ENCODE peak calls at places on chromosomes 2 and 18, in six cellular contexts. L is A549, K is right lobe of liver, A is IMR-90, G is HCT116, T is upper lobe of left lung. J is an unnamed sample.

GRCh38 chr2:37686792-37687595 is 15.6 kb upstream of the CDC42EP3 start:
- ATAC-seq in K (peak), A (no peak), L (no peak), T (no peak), G (no peak), J (no peak)

GRCh38 chr18:48843162-48843561 is 107.6 kb downstream of the SMAD7 start:
- ATAC-seq in A (no peak), L (no peak), K (no peak), T (no peak), G (no peak), J (no peak)

GRCh38 chr2:75047189-75047812 is 88.9 kb downstream of the POLE4 start:
- ATAC-seq in T (no peak), G (no peak), K (no peak), A (peak), L (no peak), J (no peak)

GRCh38 chr18:9016819-9017169 is 85.7 kb upstream of the NDUFV2 start:
- ATAC-seq in K (no peak), L (peak), G (no peak), T (peak), A (peak), J (peak)

GRCh38 chr18:2981212-2981728 is 31.7 kb downstream of the LPIN2 start:
- ATAC-seq in T (peak), K (no peak), A (peak), L (peak), G (peak), J (peak)

GRCh38 chr18:32343634-32344033 is 127.0 kb downstream of the GAREM1 start:
- ATAC-seq in L (no peak), T (peak), G (no peak), K (no peak), A (no peak), J (no peak)

GRCh38 chr18:70322928-70323327 is 34.1 kb downstream of the SOCS6 start:
- ATAC-seq in K (peak), T (no peak), A (peak), G (peak), L (peak), J (no peak)

GRCh38 chr2:48356701-48357322 is 173.1 kb upstream of the STON1 start:
- ATAC-seq in L (no peak), G (no peak), A (peak), K (peak), T (no peak), J (no peak)

GRCh38 chr2:42906115-42906556 is 113.8 kb upstream of the HAAO start:
- ATAC-seq in L (no peak), T (no peak), G (no peak), A (no peak), K (peak), J (no peak)

GRCh38 chr2:237727363-237727762 is 71.2 kb upstream of the RBM44 start:
- ATAC-seq in K (no peak), G (no peak), T (peak), A (no peak), L (no peak), J (no peak)

GRCh38 chr2:47015206-47015605 is 99.6 kb upstream of the MCFD2 start:
- ATAC-seq in T (no peak), A (peak), G (peak), K (no peak), L (peak), J (no peak)

GRCh38 chr2:168964251-168964807 is 63.2 kb downstream of the G6PC2 start:
- ATAC-seq in T (no peak), G (no peak), K (peak), L (no peak), A (no peak), J (no peak)

GRCh38 chr2:158730621-158730905 is 64.6 kb upstream of the DAPL1 start:
- ATAC-seq in G (no peak), L (no peak), T (no peak), K (no peak), A (no peak), J (no peak)

GRCh38 chr18:30713299-30713698 is 329.2 kb downstream of the DSC3 start:
- ATAC-seq in L (no peak), T (no peak), G (no peak), A (no peak), K (no peak), J (no peak)

GRCh38 chr18:55110436-55110835 is 151.2 kb upstream of the CCDC68 start:
- ATAC-seq in T (no peak), K (peak), L (no peak), A (no peak), G (no peak), J (peak)

GRCh38 chr2:202344178-202344577 is 31.9 kb upstream of the BMPR2 start:
- ATAC-seq in T (no peak), K (no peak), A (no peak), G (no peak), L (peak), J (no peak)

GRCh38 chr2:29011650-29012060 is 30.6 kb downstream of the TOGARAM2 start:
- ATAC-seq in A (no peak), K (peak), T (peak), L (no peak), G (no peak), J (peak)

GRCh38 chr2:113217455-113218282 is 43.9 kb downstream of the PSD4 start:
- ATAC-seq in K (peak), G (no peak), T (peak), L (peak), A (no peak), J (peak)

GRCh38 chr2:21423854-21424253 is 300.1 kb downstream of the TDRD15 start:
- ATAC-seq in A (no peak), G (no peak), T (peak), K (no peak), L (no peak), J (no peak)

GRCh38 chr2:213177685-213178084 is 26.3 kb upstream of the IKZF2 start:
- ATAC-seq in A (no peak), T (no peak), L (no peak), K (peak), G (no peak), J (no peak)

GRCh38 chr2:40363631-40364030 is 88.3 kb downstream of the SLC8A1 start:
- ATAC-seq in K (no peak), L (no peak), G (no peak), T (no peak), A (no peak), J (peak)

GRCh38 chr2:24182507-24182906 is 7.7 kb downstream of the FAM228A start:
- ATAC-seq in A (no peak), T (no peak), G (no peak), K (no peak), L (peak), J (no peak)

GRCh38 chr2:176643711-176644110 is 374.5 kb downstream of the MTX2 start:
- ATAC-seq in K (peak), G (peak), L (no peak), T (no peak), A (no peak), J (no peak)

DNA sequence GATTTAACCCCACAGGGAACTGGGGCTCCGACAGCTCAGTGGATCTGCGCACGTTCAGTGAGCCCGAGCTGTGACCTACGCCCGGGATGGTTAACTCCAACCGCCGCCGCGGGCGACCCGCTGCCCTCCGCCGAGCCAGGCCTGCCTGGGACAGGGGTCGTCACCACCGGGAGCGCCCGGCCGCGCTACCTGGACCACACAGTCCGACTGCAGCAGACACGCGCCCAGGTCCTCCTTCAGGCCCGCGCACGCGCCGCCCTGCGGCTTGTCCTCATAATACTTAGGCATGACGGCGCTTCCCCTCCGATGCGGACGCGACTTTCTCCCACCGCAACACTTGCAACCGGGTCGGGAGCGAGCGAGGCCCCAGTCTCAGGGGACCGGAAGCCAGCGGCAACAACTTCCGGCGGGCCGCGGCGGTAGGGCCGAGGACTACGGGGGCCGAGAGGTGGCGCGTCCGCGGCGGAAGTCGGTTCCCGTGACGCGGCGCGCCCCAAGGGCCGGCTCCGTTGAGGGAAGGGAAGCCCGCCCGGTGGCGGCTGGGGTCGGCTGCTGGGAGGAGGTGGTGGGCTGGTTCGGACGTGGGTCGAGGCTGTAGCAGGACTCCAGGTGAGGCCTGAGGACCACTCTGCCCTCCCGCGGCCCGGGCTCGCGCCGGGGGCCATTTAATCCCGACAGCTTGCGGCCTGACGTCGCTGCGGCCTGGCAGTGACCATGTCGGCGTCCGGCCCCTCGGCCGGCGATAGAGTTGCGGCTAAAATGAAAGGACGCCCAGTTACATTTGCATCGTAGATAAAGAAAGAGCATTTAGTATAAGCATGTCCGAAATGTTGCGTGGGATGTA is at the start of the genes COA5 and UNC50:
- ATAC-seq in T (peak), K (peak), L (peak), G (peak), A (peak), J (peak)
- TF ChIP-seq POLR2A in T (peak), K (peak), L (peak), G (peak), A (peak), J (peak)

DNA sequence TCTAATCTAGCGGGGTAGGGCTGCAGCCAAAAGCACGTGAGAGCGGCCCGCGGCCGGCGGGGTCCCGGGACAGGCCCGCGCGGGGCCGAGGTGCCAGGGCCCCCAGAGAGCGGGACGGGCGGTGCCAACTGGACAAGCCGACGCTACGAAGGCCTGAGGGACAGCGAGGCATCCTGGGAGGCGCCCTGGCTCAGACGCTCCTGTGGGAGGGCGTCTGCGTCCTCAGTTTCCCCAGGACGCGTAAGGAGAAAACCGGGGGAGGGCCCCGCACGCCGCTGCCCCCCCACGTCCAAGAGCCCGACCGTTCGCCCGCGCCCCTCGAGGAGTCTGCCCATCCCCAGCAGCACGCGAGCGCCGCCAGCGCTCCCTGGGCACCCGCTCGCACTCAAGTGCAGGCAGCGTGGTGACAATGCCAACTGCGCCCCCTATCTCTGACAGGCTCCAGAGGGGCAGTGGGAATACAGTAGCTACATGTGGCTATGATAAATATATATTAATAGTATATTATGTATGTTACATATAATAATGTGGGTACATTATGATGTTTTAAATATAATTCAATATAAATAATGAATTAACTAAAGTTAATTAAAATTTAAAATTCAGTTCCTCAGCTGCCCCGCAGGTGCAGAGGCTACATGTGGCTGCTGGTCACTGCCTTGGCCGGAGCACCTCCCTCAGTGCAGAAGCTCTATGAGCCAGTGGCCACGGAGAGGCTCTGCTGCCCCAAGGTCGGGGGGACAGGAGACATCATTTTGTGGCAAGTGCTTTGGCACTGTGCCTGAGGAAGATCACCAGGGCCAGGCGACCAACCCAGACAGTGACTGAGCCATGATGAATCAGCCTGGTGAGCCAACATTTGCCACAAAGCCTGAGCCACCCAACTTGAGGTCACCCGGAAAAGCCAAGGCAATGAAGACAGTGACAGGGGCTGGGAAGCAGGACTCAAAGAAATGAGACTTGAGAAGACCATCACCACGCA is 5.5 kb upstream of the SFT2D3 start:
- ATAC-seq in T (peak), L (peak), G (peak), A (peak), K (peak), J (peak)
- H3K4me3 ChIP-seq in T (peak), L (peak), G (no peak), A (peak), K (no peak), J (peak)

DNA sequence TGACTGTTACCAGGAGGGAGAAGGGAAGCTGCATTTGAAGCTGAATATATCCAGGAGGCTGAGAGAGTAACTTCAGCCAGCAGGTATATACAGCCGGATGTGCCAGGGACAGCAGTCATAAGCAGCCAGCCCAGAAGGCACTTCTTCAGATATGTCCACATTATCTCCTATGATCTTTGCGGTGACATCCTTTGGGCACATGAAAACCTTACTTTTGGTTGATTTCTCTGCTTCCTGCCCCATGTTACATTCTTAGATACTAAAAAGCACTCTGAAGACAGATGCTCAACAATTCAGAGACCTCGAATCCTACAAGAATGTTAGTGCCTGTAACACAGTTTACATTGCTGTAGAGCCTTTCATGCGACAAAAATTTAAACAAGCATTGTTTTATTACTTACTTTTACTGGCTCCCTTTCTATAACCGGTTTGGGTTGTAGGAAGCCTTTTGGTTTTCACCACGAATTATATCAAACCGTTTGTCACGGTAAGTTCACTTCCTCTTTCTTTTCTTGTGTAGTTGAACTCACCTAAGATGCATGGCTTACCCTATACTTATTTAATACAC is 50.3 kb upstream of the TLK1 start:
- ATAC-seq in K (peak), L (no peak), A (peak), T (no peak), G (no peak), J (no peak)
- TF ChIP-seq POLR2A in K (no peak), L (no peak), A (no peak), T (no peak), G (no peak), J (no peak)

GRCh38 chr18:77067315-77068061 is 65.1 kb downstream of the MBP start:
- ATAC-seq in L (peak), K (peak), T (peak), A (peak), G (peak), J (peak)
- H3K4me3 ChIP-seq in L (no peak), K (no peak), T (no peak), A (no peak), G (peak), J (no peak)

DNA sequence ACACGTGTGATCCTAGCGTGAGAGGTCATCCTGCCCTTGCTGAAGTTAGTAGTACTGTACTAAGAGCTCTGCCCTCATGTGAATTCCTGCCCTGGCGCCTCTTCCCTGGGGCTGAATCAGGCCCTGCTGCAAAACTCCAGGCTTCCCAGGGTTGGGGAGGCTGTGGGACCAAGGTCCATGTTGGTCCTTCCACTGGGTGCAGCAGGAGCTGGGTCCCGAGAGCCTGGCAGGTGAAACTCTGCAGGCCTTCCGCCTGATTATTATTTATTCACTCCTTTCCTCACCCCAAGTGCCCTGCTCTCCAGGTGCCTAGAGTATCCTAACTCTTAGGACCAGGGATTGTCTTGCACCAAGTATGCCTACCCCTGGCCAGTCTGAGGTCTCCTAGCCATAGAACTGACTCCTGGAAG is 5.3 kb upstream of the CNNM3 start:
- ATAC-seq in T (no peak), A (no peak), K (peak), G (no peak), L (no peak), J (no peak)
- TF ChIP-seq POLR2A in T (no peak), A (no peak), K (no peak), G (no peak), L (no peak), J (no peak)

DNA sequence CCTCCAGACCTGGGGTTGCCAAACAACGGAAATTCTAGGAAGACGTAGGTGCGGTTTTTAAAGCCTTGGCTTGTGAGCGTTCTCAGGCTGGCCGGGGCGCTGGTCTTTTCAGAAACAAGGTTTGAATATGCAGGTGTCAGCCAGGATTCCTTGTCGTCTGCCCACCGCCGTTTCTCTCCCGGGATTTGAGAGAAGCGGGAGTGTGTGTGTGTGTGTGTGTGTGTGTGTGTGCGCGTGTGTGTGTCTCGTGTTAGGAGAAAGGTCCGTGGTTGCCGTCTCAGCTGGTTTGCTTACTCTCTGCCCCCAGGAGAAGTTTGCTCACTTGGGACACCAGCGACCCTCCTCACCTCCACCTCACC is 1.0 kb upstream of the ONECUT2 start:
- ATAC-seq in G (no peak), A (no peak), T (no peak), L (no peak), K (no peak), J (no peak)
- H3K4me3 ChIP-seq in G (peak), A (no peak), T (peak), L (peak), K (peak), J (peak)

DNA sequence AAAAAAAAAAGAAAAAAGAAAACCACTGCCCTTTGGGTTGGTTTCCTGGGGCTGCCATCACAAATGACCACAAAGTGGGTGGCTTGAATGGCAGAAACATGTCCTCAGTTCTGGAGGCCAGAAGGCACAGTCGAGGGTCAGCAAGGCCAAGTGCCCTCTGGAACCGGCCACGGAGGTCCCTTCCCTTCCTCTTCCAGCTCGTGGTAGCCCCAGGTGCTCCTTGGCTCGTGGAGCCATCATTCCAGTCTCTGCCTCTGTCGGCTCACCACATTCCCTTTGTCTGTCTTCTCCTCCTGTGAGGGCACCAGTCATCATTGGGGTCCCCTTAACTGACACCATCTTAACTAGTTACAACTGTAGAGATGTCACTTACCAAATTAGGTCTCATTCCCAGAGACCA is 8.5 kb upstream of the NFATC1 start:
- ATAC-seq in G (no peak), A (no peak), L (no peak), K (no peak), T (no peak), J (no peak)
- TF ChIP-seq POLR2A in G (no peak), A (no peak), L (no peak), K (no peak), T (no peak), J (no peak)

DNA sequence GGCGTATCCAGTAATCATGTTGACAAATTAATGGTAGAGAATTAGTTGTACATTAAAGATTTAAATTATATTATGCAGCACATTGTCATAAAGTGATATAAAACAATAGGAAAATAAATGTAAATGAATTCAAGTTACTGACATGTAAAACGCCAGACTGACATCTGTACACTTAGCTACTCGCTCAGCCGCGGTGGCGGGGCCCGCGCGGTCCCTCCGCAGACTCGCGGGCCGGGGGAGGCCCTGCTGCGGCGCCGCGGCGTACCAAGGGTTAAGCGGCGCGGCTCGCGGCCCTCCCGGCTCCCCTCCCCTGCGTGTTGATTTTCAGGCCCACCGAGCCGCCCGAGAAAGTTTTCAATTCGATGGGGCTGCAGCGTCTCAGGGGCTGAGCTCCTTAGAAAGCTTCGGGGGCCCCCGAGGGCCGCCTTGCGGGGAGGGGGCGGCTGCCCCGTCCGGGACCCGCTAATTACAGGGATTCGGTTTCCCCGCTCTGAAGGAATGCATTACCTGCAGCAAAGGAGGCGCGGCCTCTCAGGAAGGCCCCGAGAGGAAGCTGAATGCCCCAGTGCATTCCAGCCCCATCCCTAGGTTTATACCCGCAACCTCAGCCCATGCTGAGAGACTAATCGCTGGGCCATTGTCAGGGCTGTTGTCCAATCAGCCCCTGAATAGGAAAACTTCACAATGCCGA is 138.9 kb upstream of the SIX3 start:
- ATAC-seq in A (no peak), L (no peak), G (no peak), K (no peak), T (no peak), J (no peak)
- H3K4me3 ChIP-seq in A (no peak), L (no peak), G (no peak), K (no peak), T (no peak), J (no peak)

GRCh38 chr18:77110400-77110799 is 22.2 kb downstream of the MBP start:
- ATAC-seq in K (no peak), G (peak), T (no peak), L (no peak), A (no peak), J (no peak)

GRCh38 chr18:77108821-77109692 is 23.5 kb downstream of the MBP start:
- ATAC-seq in G (no peak), K (no peak), A (no peak), T (no peak), L (no peak), J (no peak)

GRCh38 chr18:77111449-77112160 is 21.0 kb downstream of the MBP start:
- ATAC-seq in T (peak), A (no peak), L (no peak), G (no peak), K (no peak), J (no peak)

GRCh38 chr18:77112161-77112801 is 20.3 kb downstream of the MBP start:
- ATAC-seq in K (no peak), L (no peak), T (peak), G (no peak), A (no peak), J (no peak)

GRCh38 chr18:77110936-77111335 is 21.6 kb downstream of the MBP start:
- ATAC-seq in A (no peak), L (no peak), G (no peak), K (no peak), T (no peak), J (no peak)
- TF ChIP-seq POLR2A in A (no peak), L (no peak), G (no peak), K (no peak), T (no peak), J (no peak)